ENCODE peak calls at places on chromosome 15, in four cellular contexts. One of them, this sample, is unnamed.
A peak's percentile ranks its signal among the peaks of the same experiment; 100 is the strongest.

GRCh38 chr15:64693134-64693533 is 82.3 kb downstream of the RBPMS2 start:
- DNase-seq in stomach: peak; percentile 48
- DNase-seq in GM12878: no peak
- DNase-seq in endothelial cell of umbilical vein: no peak
- DNase-seq in this sample: no peak

GRCh38 chr15:65920825-65921309 is 51.6 kb downstream of the RAB11A start:
- DNase-seq in stomach: no peak
- DNase-seq in endothelial cell of umbilical vein: no peak
- DNase-seq in GM12878: peak; percentile 89
- DNase-seq in this sample: no peak

GRCh38 chr15:71329041-71329440 is 213.8 kb downstream of the THSD4 start:
- DNase-seq in stomach: no peak
- DNase-seq in endothelial cell of umbilical vein: peak; percentile 51
- DNase-seq in GM12878: no peak
- DNase-seq in this sample: no peak

GRCh38 chr15:50411870-50412269 is 12.3 kb upstream of the USP8 start:
- DNase-seq in endothelial cell of umbilical vein: no peak
- DNase-seq in GM12878: no peak
- DNase-seq in stomach: no peak
- DNase-seq in this sample: no peak

GRCh38 chr15:45132844-45133560 is 3.2 kb downstream of the DUOX1 start:
- DNase-seq in stomach: no peak
- DNase-seq in GM12878: no peak
- DNase-seq in endothelial cell of umbilical vein: no peak
- DNase-seq in this sample: no peak

GRCh38 chr15:82570721-82571519 is 30.7 kb upstream of the RPS17 start:
- DNase-seq in stomach: no peak
- DNase-seq in endothelial cell of umbilical vein: no peak
- DNase-seq in GM12878: no peak
- DNase-seq in this sample: no peak

GRCh38 chr15:48963524-48964113 is at the start of gene SHC4:
- DNase-seq in GM12878: no peak
- DNase-seq in stomach: peak; percentile 44
- DNase-seq in endothelial cell of umbilical vein: peak; percentile 89
- DNase-seq in this sample: no peak

GRCh38 chr15:67080118-67080899 is 14.9 kb downstream of the SMAD3 start:
- DNase-seq in GM12878: no peak
- DNase-seq in endothelial cell of umbilical vein: no peak
- DNase-seq in stomach: peak; percentile 63
- DNase-seq in this sample: no peak

GRCh38 chr15:65980824-65981456 is 111.6 kb downstream of the RAB11A start:
- DNase-seq in endothelial cell of umbilical vein: peak; percentile 52
- DNase-seq in stomach: peak; percentile 81
- DNase-seq in GM12878: no peak
- DNase-seq in this sample: peak; percentile 41

GRCh38 chr15:90266061-90266431 is 574 bp downstream of the NGRN start:
- DNase-seq in endothelial cell of umbilical vein: no peak
- DNase-seq in GM12878: no peak
- DNase-seq in stomach: peak; percentile 28
- DNase-seq in this sample: no peak

GRCh38 chr15:24954783-24955548 is at the start of the genes SNRPN and SNURF:
- DNase-seq in GM12878: peak; percentile 11
- DNase-seq in endothelial cell of umbilical vein: peak; percentile 68
- DNase-seq in stomach: peak; percentile 77
- DNase-seq in this sample: peak; percentile 25

GRCh38 chr15:47997170-47997569 is 123.6 kb upstream of the SLC24A5 start:
- DNase-seq in endothelial cell of umbilical vein: no peak
- DNase-seq in GM12878: no peak
- DNase-seq in stomach: no peak
- DNase-seq in this sample: no peak

GRCh38 chr15:43469867-43470266 is 23.1 kb downstream of the TP53BP1 start:
- DNase-seq in endothelial cell of umbilical vein: no peak
- DNase-seq in stomach: no peak
- DNase-seq in GM12878: no peak
- DNase-seq in this sample: no peak

DNA sequence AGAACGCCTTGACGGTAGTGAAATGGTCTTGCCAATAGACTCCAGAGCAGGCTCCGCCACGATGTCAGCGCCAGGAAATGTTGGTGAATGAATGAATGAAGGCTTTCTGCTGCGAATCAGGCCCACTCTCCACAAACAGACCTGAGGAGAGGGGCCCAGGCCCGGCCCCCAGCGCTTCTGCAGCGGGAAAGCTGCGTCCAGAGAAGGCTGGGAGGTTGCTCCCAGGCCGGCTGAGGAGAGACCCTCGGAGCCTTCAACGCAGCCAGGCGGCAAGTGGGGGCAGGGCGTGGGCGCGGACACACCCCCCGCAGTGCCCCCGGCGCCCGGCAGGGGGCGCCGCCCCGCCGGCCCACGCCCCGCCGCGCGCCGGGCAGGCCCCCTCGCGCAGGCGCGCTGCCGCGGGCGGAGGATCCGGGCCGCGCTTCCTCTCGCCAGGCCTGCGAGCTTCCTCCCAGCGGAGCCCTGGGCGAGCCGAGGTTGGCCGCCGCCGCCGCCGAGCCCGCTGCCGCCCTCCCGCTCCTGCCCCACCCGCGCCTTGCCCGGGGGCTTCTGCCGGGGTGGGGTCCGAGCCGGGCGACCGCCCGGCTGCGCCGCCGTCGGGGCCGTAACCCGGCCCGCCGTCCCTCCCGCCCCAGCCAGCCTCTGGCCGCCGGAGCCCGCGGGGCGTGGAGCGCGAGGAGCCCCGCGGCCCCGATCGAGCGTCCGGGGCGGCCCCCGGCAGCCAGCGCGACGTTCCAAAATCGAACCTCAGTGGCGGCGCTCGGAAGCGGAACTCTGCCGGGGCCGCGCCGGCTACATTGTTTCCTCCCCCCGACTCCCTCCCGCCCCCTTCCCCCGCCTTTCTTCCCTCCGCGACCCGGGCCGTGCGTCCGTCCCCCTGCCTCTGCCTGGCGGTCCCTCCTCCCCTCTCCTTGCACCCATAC is at the start of gene CSK:
- DNase-seq in stomach: peak; percentile 81
- DNase-seq in GM12878: no peak
- DNase-seq in endothelial cell of umbilical vein: peak; percentile 53
- DNase-seq in this sample: peak; percentile 78
- TF ChIP-seq POLR2A in stomach: no peak
- TF ChIP-seq POLR2A in GM12878: peak; percentile 78
- TF ChIP-seq POLR2A in endothelial cell of umbilical vein: peak; percentile 67
- TF ChIP-seq POLR2A in this sample: peak; percentile 55

DNA sequence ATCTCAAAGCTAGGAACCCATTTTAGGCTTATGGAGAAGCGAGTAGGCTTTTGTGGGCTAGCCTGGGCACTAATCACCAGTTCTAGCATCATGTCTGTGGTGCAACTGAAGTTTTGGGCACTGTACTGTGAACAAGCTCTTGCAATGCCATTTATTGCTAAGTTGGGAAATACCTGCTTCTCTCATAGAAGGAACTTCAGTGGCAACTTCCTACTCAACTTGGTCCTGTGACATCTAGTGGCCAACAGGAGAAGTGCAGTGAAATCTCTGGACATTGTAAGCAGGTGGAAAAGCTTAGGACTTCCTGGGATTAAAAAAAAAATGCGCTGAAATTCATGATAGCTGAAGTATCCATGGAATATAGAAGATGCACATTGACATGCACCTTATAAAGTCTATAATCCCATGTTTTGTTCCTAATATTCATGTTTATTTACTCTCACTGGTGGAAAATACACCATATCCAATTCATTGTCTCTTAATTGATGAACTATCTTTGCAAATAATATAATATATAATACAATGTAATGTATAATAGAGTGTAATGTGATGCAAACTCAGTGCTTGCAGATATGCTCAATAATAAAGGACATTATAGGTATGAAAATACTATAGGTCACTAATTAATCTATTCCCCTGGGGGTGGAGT is 6.5 kb upstream of the ALDH1A3 start:
- DNase-seq in endothelial cell of umbilical vein: peak; percentile 82
- DNase-seq in stomach: peak; percentile 71
- DNase-seq in GM12878: peak; percentile 39
- DNase-seq in this sample: peak; percentile 34
- TF ChIP-seq POLR2AphosphoS5 in endothelial cell of umbilical vein: no peak
- TF ChIP-seq POLR2AphosphoS5 in stomach: no peak
- TF ChIP-seq POLR2AphosphoS5 in GM12878: no peak
- TF ChIP-seq POLR2AphosphoS5 in this sample: no peak

GRCh38 chr15:80152896-80153876 is at the start of gene FAH:
- DNase-seq in GM12878: no peak
- DNase-seq in endothelial cell of umbilical vein: peak; percentile 60
- DNase-seq in stomach: no peak
- DNase-seq in this sample: no peak
- TF ChIP-seq POLR2A in GM12878: peak; percentile 77
- TF ChIP-seq POLR2A in endothelial cell of umbilical vein: no peak
- TF ChIP-seq POLR2A in stomach: no peak
- TF ChIP-seq POLR2A in this sample: peak; percentile 27

DNA sequence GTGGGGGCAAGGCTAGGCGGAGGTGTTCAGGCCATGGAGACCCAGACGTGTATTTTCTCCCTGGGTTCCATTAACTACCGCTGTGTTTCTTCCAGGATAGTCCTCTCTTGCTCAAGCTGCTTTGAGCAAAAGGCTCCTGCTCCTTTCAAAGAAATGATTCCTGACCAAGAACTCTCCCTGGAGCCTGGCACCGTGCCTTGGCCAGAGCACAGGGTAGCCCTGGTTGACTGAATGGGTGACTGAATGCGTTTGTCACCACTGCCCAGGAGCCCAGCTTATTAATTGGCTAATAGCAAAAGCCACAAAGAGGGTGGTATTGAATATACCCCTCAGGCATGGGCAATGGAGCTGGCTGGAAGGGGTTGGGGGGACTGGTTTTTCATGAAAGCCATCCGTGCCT is 13.9 kb downstream of the RASGRF1 start:
- DNase-seq in GM12878: no peak
- DNase-seq in stomach: no peak
- DNase-seq in endothelial cell of umbilical vein: no peak
- DNase-seq in this sample: no peak
- TF ChIP-seq POLR2AphosphoS5 in GM12878: no peak
- TF ChIP-seq POLR2AphosphoS5 in stomach: no peak
- TF ChIP-seq POLR2AphosphoS5 in endothelial cell of umbilical vein: no peak
- TF ChIP-seq POLR2AphosphoS5 in this sample: no peak

DNA sequence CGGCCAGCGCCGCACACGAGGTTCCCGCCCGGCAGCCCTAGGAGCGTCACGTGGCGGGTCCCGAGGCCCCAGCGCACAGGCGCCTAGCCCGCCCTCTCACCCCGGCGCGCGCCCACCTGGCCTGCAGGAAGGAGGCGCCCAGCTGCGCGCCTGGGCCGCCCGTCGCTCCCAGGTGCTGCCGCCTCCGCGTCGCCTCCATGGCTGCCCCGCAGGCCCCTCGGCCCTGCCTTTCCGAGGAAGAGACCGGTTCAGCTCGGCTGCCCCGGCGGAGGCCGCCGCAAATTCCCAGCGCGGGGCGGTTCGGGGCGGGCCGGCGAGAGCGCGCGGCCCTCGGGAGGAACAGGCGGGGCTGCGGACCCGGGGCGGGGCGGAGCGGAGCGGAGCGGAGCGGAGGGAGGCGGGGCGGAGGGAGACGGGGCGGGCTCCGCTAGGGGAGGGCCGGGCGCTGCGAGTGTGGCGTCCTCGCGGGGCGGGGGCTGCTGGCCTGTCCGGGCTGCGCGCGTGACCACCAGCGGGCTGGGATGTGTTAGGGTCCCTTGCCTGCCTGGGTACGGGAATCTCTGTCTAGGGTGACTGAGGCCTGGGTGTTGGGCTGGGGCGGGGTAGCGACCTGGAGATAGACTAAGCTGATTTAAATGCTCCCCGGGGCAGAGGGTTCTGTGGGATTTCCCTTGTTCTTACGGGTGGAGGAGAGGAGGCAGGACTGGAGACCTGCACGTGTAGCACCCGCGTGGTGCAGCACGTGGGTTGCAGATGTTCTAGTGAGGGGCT is at the start of gene CLN6:
- DNase-seq in GM12878: peak; percentile 48
- DNase-seq in endothelial cell of umbilical vein: peak; percentile 80
- DNase-seq in stomach: peak; percentile 84
- DNase-seq in this sample: peak; percentile 87
- TF ChIP-seq POLR2A in GM12878: peak; percentile 87
- TF ChIP-seq POLR2A in endothelial cell of umbilical vein: peak; percentile 67
- TF ChIP-seq POLR2A in stomach: no peak
- TF ChIP-seq POLR2A in this sample: peak; percentile 71

DNA sequence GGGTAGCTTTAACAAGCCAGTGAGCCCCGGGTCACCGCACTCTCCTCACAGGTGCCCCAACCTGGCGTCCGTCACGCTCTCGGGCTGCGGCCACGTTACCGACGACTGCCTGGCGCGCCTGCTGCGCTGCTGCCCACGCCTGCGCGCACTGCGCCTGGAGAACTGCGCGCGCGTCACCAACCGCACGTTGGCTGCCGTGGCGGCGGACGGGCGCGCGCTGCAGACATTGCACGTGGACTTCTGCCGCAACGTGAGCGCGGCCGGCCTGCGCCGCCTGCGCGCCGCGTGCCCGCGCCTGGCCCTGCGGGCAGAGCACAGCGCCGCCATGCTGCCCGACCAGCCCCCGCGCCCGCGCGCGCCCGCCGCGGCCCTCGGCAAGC is 3.4 kb downstream of the FBXL22 start:
- DNase-seq in GM12878: peak; percentile 77
- DNase-seq in stomach: peak; percentile 94
- DNase-seq in endothelial cell of umbilical vein: peak; percentile 94
- DNase-seq in this sample: peak; percentile 86
- TF ChIP-seq POLR2AphosphoS5 in GM12878: peak; percentile 82
- TF ChIP-seq POLR2AphosphoS5 in stomach: peak; percentile 98
- TF ChIP-seq POLR2AphosphoS5 in endothelial cell of umbilical vein: peak; percentile 99
- TF ChIP-seq POLR2AphosphoS5 in this sample: peak; percentile 87

GRCh38 chr15:55003900-55004879 is 192.6 kb downstream of the RSL24D1 start:
- DNase-seq in endothelial cell of umbilical vein: no peak
- DNase-seq in GM12878: no peak
- DNase-seq in stomach: no peak
- DNase-seq in this sample: no peak

GRCh38 chr15:55008397-55008796 is 188.3 kb downstream of the RSL24D1 start:
- DNase-seq in GM12878: no peak
- DNase-seq in stomach: no peak
- DNase-seq in endothelial cell of umbilical vein: no peak
- DNase-seq in this sample: no peak

GRCh38 chr15:55005679-55006078 is 191.1 kb downstream of the RSL24D1 start:
- DNase-seq in GM12878: no peak
- DNase-seq in endothelial cell of umbilical vein: no peak
- DNase-seq in stomach: no peak
- DNase-seq in this sample: no peak

DNA sequence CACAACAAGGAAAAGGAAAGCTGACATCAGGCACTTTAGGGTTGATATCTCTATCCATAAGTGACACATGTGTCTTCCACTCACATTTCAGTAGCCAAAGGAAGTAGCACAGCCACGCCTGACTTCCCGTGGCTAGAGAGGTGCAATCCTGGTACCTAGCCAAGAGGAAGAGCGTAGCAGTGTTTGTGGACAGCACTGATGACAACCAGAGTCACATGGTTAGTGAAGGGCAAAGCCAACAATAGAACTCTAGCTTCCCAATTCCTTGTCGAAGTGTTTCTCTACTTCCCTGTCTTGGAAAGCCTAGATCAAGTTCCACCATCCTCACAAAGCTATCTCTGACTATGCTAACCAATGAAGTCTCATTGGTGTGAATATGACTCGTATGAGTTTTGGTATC is 189.2 kb downstream of the RSL24D1 start:
- DNase-seq in endothelial cell of umbilical vein: no peak
- DNase-seq in stomach: no peak
- DNase-seq in GM12878: no peak
- DNase-seq in this sample: no peak
- TF ChIP-seq POLR2A in endothelial cell of umbilical vein: no peak
- TF ChIP-seq POLR2A in stomach: no peak
- TF ChIP-seq POLR2A in GM12878: no peak
- TF ChIP-seq POLR2A in this sample: no peak

This sample was measured in GM12892.